ENCODE peak calls at places on chromosomes 16 and 17, in eight cellular contexts. J is fibroblast of mammary gland, B is brain microvascular endothelial cell, S is transverse colon, N is AG10803, I is OCI-LY7, K is mammary epithelial cell, C is heart right ventricle. O is an unnamed sample.

GRCh38 chr16:63287411-63287810 is 1251.2 kb upstream of the CDH8 start:
- DNase-seq in I (no peak), S (no peak), B (no peak), J (no peak), C (no peak), N (no peak), K (peak), O (no peak)

GRCh38 chr17:11954961-11955360 is 42.3 kb downstream of the ZNF18 start:
- DNase-seq in N (no peak), C (no peak), K (no peak), I (no peak), J (no peak), S (no peak), B (no peak), O (no peak)

GRCh38 chr17:69763503-69763902 is 311.5 kb upstream of the KCNJ16 start:
- DNase-seq in I (no peak), C (no peak), N (peak), J (peak), S (no peak), B (no peak), K (peak), O (peak)

GRCh38 chr17:70855401-70856054 is 686.2 kb downstream of the KCNJ2 start:
- DNase-seq in S (no peak), K (no peak), I (no peak), C (no peak), N (no peak), B (peak), J (peak), O (no peak)

GRCh38 chr17:19386974-19387920 is at the start of gene MFAP4:
- DNase-seq in K (no peak), S (peak), J (peak), I (no peak), B (peak), N (peak), C (peak), O (no peak)

GRCh38 chr16:89575247-89576172 is at the start of gene CPNE7:
- DNase-seq in K (no peak), S (no peak), I (no peak), N (no peak), C (no peak), B (no peak), J (no peak), O (no peak)

GRCh38 chr17:80716986-80717385 is 172.3 kb downstream of the RPTOR start:
- DNase-seq in K (no peak), B (no peak), J (peak), N (peak), S (no peak), I (no peak), C (no peak), O (no peak)

GRCh38 chr16:12219992-12220391 is 243.5 kb downstream of the SNX29 start:
- DNase-seq in N (no peak), K (no peak), C (no peak), S (no peak), J (no peak), B (no peak), I (no peak), O (no peak)

GRCh38 chr17:1627987-1628855 is at the start of gene SLC43A2:
- DNase-seq in I (peak), S (peak), N (peak), C (peak), K (peak), J (peak), B (peak), O (no peak)

GRCh38 chr16:75733305-75734141 is 7.2 kb upstream of the CPHXL start:
- DNase-seq in C (no peak), K (no peak), N (peak), B (peak), S (no peak), I (no peak), J (peak), O (no peak)

GRCh38 chr17:29827179-29827578 is 102.8 kb downstream of the SSH2 start:
- DNase-seq in C (no peak), B (no peak), J (no peak), N (no peak), S (no peak), K (no peak), I (no peak), O (no peak)

GRCh38 chr16:29192329-29193247 is 207.7 kb downstream of the LAT start:
- DNase-seq in N (no peak), I (peak), K (no peak), J (no peak), C (no peak), B (no peak), S (peak), O (no peak)

GRCh38 chr17:17402558-17402957 is 74.2 kb upstream of the MED9 start:
- DNase-seq in K (peak), S (no peak), J (no peak), I (no peak), C (no peak), B (no peak), N (no peak), O (no peak)

GRCh38 chr16:67969286-67970039 is 1.0 kb upstream of the SLC12A4 start:
- DNase-seq in C (no peak), N (no peak), B (no peak), I (no peak), S (no peak), K (no peak), J (no peak), O (no peak)
- H3K4me3 ChIP-seq in C (peak), N (peak), B (peak), I (peak), S (peak), K (peak), J (peak), O (peak)

GRCh38 chr17:63413128-63413527 is 33.0 kb downstream of the CYB561 start:
- DNase-seq in S (no peak), J (no peak), B (no peak), I (no peak), N (no peak), C (no peak), K (no peak), O (no peak)
- TF ChIP-seq CTCF in S (no peak), J (no peak), B (no peak), I (no peak), N (no peak), C (no peak), K (no peak), O (no peak)

GRCh38 chr17:62100050-62100449 is 35.0 kb upstream of the MED13 start:
- DNase-seq in I (no peak), N (no peak), J (no peak), S (no peak), B (no peak), C (no peak), K (no peak), O (no peak)

GRCh38 chr17:62099532-62099931 is 34.5 kb upstream of the MED13 start:
- DNase-seq in C (no peak), I (no peak), S (no peak), J (no peak), K (no peak), B (no peak), N (no peak), O (no peak)

GRCh38 chr17:62096401-62096670 is 31.3 kb upstream of the MED13 start:
- DNase-seq in K (no peak), I (no peak), N (no peak), C (no peak), S (no peak), B (no peak), J (no peak), O (no peak)

GRCh38 chr17:62101090-62101489 is 36.0 kb upstream of the MED13 start:
- DNase-seq in K (no peak), J (no peak), S (no peak), I (no peak), C (no peak), N (no peak), B (no peak), O (peak)

GRCh38 chr17:62098623-62099231 is 33.6 kb upstream of the MED13 start:
- DNase-seq in S (no peak), K (no peak), B (no peak), C (no peak), I (peak), N (no peak), J (no peak), O (no peak)
- H3K4me3 ChIP-seq in S (no peak), K (no peak), B (no peak), C (no peak), I (no peak), N (no peak), J (no peak), O (no peak)

GRCh38 chr17:45050680-45051059 is 762 bp downstream of the DCAKD start:
- DNase-seq in K (peak), C (no peak), B (no peak), N (no peak), J (peak), S (peak), I (peak), O (no peak)

GRCh38 chr17:45046536-45047125 is 4.8 kb downstream of the DCAKD start:
- DNase-seq in N (no peak), K (peak), S (no peak), B (no peak), C (no peak), J (peak), I (no peak), O (no peak)

GRCh38 chr17:45052052-45052772 is 780 bp upstream of the DCAKD start:
- DNase-seq in S (peak), J (peak), B (no peak), C (peak), K (peak), I (peak), N (peak), O (no peak)

GRCh38 chr17:45051060-45051719 is at the start of gene DCAKD:
- DNase-seq in B (peak), C (peak), K (peak), J (peak), I (peak), N (peak), S (peak), O (peak)

GRCh38 chr17:45048795-45049563 is 2.5 kb downstream of the DCAKD start:
- DNase-seq in J (no peak), B (no peak), N (no peak), I (peak), K (no peak), S (no peak), C (no peak), O (no peak)
- TF ChIP-seq CTCF in J (peak), B (peak), N (peak), I (peak), K (peak), S (peak), C (no peak), O (peak)

DNA sequence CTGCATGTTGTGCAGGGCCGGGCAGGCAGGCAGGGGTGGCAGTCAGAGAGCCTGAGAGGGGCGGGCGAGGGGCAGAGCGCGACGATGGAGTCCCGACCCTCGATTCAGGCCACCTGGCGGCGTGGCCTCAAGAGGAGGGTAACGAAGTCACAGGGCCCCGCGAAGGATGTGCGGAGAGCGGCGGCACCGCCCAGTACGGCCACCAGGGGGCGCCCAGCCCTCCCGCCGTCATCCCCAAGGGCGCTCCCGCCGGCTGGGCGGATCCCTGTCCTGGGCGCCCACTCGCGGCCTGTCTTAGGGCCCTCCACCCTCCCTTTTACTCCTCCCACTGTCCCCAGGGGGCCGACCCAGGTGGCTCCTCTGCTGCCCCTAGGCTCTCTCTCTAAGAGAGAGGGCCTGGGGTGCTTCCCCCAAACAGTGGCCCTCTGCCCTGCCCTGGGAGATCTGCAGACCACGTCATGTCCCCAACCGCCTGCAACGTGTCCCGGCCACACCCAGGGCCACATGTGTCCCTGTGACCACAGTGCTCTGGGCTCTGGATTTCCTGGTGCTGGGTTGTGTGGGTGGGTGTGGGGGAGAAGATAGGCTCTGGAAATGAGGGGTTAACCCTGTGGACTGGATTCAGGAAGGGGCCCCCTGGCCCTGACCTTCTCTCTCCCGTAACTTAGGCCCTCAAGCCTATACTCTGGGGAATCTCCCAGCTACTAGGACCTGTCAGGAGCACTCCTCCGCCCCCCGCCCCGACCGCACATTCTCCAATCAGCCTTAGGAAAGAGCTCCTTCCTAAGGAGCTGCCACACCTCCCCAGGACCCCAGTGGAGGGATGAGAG is 5.9 kb downstream of the DPEP2 start:
- DNase-seq in N (peak), C (peak), K (peak), I (peak), J (peak), B (peak), S (peak), O (no peak)
- H3K4me3 ChIP-seq in N (peak), C (peak), K (no peak), I (peak), J (peak), B (peak), S (peak), O (no peak)

GRCh38 chr17:77214743-77215142 is 74.0 kb downstream of the SEC14L1 start:
- DNase-seq in C (peak), S (peak), N (peak), J (peak), K (peak), B (peak), I (peak), O (no peak)
- TF ChIP-seq CTCF in C (peak), S (peak), N (peak), J (peak), K (peak), B (peak), I (peak), O (peak)

GRCh38 chr16:84086996-84087395 is 29.7 kb downstream of the MBTPS1 start:
- DNase-seq in J (no peak), N (no peak), I (no peak), B (no peak), S (no peak), C (no peak), K (no peak), O (no peak)

GRCh38 chr16:84084570-84085270 is 32.0 kb downstream of the MBTPS1 start:
- DNase-seq in S (peak), C (peak), N (peak), B (peak), K (peak), J (peak), I (peak), O (peak)

GRCh38 chr16:84086357-84086756 is 30.4 kb downstream of the MBTPS1 start:
- DNase-seq in N (no peak), C (peak), S (no peak), B (no peak), K (no peak), I (no peak), J (no peak), O (no peak)

GRCh38 chr16:84085774-84086173 is 31.0 kb downstream of the MBTPS1 start:
- DNase-seq in J (no peak), K (no peak), S (no peak), I (peak), N (no peak), C (no peak), B (no peak), O (no peak)

GRCh38 chr16:84085271-84085667 is 31.5 kb downstream of the MBTPS1 start:
- DNase-seq in C (no peak), J (no peak), K (no peak), S (no peak), I (no peak), B (no peak), N (no peak), O (no peak)
- H3K4me3 ChIP-seq in C (no peak), J (no peak), K (no peak), S (no peak), I (peak), B (no peak), N (no peak), O (no peak)

DNA sequence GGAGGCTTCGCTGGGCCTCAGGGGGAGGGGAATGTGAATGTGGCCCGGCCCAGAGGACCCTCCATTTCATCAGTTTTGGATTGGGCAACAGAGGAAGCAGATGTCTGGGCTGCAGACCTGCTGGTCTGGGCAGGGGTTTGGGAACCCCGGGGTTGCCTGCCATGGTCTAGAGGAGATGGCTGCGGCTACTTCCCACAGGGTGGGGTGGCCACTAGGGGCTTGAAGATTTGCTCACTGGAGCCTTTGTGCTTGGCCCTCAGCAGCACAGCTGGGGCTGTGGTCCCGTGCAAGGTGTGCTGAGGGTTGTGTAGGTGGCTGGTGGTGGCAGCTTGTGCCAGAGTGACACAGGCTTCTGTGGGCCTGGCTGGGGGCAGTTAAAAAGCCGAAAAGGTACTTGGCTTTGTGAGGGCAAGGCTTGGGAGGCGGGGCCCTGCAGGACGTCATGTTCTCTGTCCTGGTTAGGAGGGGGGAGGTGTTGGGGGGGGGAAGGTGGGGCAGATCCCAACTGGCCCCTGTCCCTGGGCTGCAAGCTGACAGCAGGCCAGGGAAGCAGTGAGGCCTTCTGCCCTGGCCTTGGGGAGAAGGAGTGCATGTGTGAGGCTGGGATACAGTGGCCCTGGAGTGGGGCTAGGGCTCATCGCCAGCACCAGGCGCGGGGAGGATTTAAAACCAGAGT is 98.0 kb downstream of the KPNA2 start:
- DNase-seq in N (no peak), K (no peak), S (no peak), B (no peak), C (no peak), J (no peak), I (no peak), O (no peak)
- TF ChIP-seq CTCF in N (no peak), K (no peak), S (no peak), B (no peak), C (no peak), J (no peak), I (no peak), O (no peak)

DNA sequence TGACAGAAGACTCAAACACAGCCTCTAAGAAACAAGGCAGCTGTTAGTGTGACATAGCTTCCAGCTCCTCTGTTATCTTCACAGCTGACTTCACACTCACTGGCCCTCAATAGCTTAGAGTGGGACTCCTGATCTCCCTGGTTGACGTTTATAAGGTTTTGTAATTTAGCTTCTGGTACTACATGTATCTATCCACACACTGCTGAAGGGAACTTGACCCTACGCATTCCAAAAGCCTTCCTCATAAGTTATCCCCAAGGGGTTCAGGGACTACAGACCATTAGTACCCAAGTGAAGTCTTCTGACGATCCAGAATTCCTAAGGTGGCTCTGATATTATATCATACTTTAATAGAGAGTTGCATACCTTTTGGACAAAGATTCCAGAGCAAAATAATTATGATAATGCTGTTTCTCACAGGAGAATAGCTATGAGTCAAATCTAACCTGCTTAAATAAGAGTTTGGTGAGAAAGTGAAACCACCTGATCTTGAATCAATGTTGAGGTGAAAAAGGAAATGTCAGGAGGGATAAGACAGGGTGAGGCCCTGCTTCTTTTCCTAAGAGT is 14.5 kb downstream of the ACACA start:
- DNase-seq in N (peak), C (no peak), B (peak), S (no peak), J (peak), I (no peak), K (peak), O (peak)
- H3K4me3 ChIP-seq in N (no peak), C (no peak), B (no peak), S (no peak), J (no peak), I (no peak), K (no peak), O (no peak)

GRCh38 chr17:27808629-27809028 is 8.3 kb upstream of the NOS2 start:
- DNase-seq in C (no peak), I (no peak), B (no peak), N (no peak), S (no peak), K (no peak), J (no peak), O (no peak)
- TF ChIP-seq CTCF in C (no peak), I (no peak), B (no peak), N (no peak), S (no peak), K (no peak), J (no peak), O (no peak)